ENCODE peak calls at places on chromosomes 4 and X, in seven cellular contexts. One of them, this sample, is unnamed.

GRCh38 chr4:139790291-139790690 is 124.7 kb downstream of the MGST2 start:
- DNase-seq in A549: no peak
- DNase-seq in left ventricle myocardium inferior: no peak
- DNase-seq in NB4: no peak
- DNase-seq in lower leg skin: no peak
- DNase-seq in fibroblast of mammary gland: no peak
- DNase-seq in choroid plexus epithelial cell: no peak
- DNase-seq in this sample: no peak

GRCh38 chr4:57110635-57111546 is 706 bp upstream of the IGFBP7 start:
- DNase-seq in A549: no peak
- DNase-seq in left ventricle myocardium inferior: peak; percentile 48
- DNase-seq in NB4: peak; percentile 99
- DNase-seq in lower leg skin: peak; percentile 87
- DNase-seq in fibroblast of mammary gland: peak; percentile 57
- DNase-seq in choroid plexus epithelial cell: peak; percentile 83
- DNase-seq in this sample: peak; percentile 60

GRCh38 chr4:5956285-5957021 is 61.8 kb downstream of the C4orf50 start:
- DNase-seq in A549: no peak
- DNase-seq in left ventricle myocardium inferior: no peak
- DNase-seq in NB4: no peak
- DNase-seq in lower leg skin: peak; percentile 68
- DNase-seq in fibroblast of mammary gland: no peak
- DNase-seq in choroid plexus epithelial cell: no peak
- DNase-seq in this sample: no peak

GRCh38 chrX:130118396-130118795 is 8.1 kb upstream of the ELF4 start:
- DNase-seq in A549: peak; percentile 43
- DNase-seq in left ventricle myocardium inferior: no peak
- DNase-seq in NB4: no peak
- DNase-seq in lower leg skin: no peak
- DNase-seq in fibroblast of mammary gland: peak; percentile 80
- DNase-seq in choroid plexus epithelial cell: peak; percentile 89
- DNase-seq in this sample: no peak

GRCh38 chrX:47283015-47283771 is 50.4 kb downstream of the USP11 start:
- DNase-seq in A549: no peak
- DNase-seq in left ventricle myocardium inferior: no peak
- DNase-seq in NB4: peak; percentile 75
- DNase-seq in lower leg skin: no peak
- DNase-seq in fibroblast of mammary gland: peak; percentile 71
- DNase-seq in choroid plexus epithelial cell: peak; percentile 56
- DNase-seq in this sample: no peak

GRCh38 chr4:124053872-124054538 is 657.4 kb downstream of the SPRY1 start:
- DNase-seq in A549: no peak
- DNase-seq in left ventricle myocardium inferior: no peak
- DNase-seq in NB4: no peak
- DNase-seq in lower leg skin: no peak
- DNase-seq in fibroblast of mammary gland: no peak
- DNase-seq in choroid plexus epithelial cell: peak; percentile 43
- DNase-seq in this sample: no peak

GRCh38 chr4:148986951-148987350 is 544.7 kb upstream of the NR3C2 start:
- DNase-seq in A549: no peak
- DNase-seq in left ventricle myocardium inferior: no peak
- DNase-seq in NB4: no peak
- DNase-seq in lower leg skin: no peak
- DNase-seq in fibroblast of mammary gland: no peak
- DNase-seq in choroid plexus epithelial cell: no peak
- DNase-seq in this sample: no peak

GRCh38 chr4:13178621-13179020 is 305.5 kb downstream of the RAB28 start:
- DNase-seq in A549: no peak
- DNase-seq in left ventricle myocardium inferior: no peak
- DNase-seq in NB4: no peak
- DNase-seq in lower leg skin: no peak
- DNase-seq in fibroblast of mammary gland: no peak
- DNase-seq in choroid plexus epithelial cell: no peak
- DNase-seq in this sample: no peak

GRCh38 chr4:118746251-118746919 is 61.2 kb downstream of the METTL14 start:
- DNase-seq in A549: no peak
- DNase-seq in left ventricle myocardium inferior: peak; percentile 33
- DNase-seq in NB4: no peak
- DNase-seq in lower leg skin: no peak
- DNase-seq in fibroblast of mammary gland: no peak
- DNase-seq in choroid plexus epithelial cell: no peak
- DNase-seq in this sample: no peak

GRCh38 chrX:43676960-43677582 is 21.0 kb downstream of the MAOA start:
- DNase-seq in A549: peak; percentile 58
- DNase-seq in left ventricle myocardium inferior: no peak
- DNase-seq in NB4: no peak
- DNase-seq in lower leg skin: no peak
- DNase-seq in fibroblast of mammary gland: no peak
- DNase-seq in choroid plexus epithelial cell: peak; percentile 84
- DNase-seq in this sample: no peak

GRCh38 chrX:40570346-40571093 is 10.2 kb upstream of the ATP6AP2 start:
- DNase-seq in A549: no peak
- DNase-seq in left ventricle myocardium inferior: no peak
- DNase-seq in NB4: peak; percentile 73
- DNase-seq in lower leg skin: peak; percentile 70
- DNase-seq in fibroblast of mammary gland: no peak
- DNase-seq in choroid plexus epithelial cell: no peak
- DNase-seq in this sample: peak; percentile 33

GRCh38 chrX:119398974-119399771 is at the start of gene SLC25A43:
- DNase-seq in A549: peak; percentile 44
- DNase-seq in left ventricle myocardium inferior: peak; percentile 31
- DNase-seq in NB4: peak; percentile 77
- DNase-seq in lower leg skin: peak; percentile 88
- DNase-seq in fibroblast of mammary gland: peak; percentile 20
- DNase-seq in choroid plexus epithelial cell: no peak
- DNase-seq in this sample: peak; percentile 86

GRCh38 chr4:40283413-40283812 is 51.7 kb upstream of the CHRNA9 start:
- DNase-seq in A549: no peak
- DNase-seq in left ventricle myocardium inferior: no peak
- DNase-seq in NB4: no peak
- DNase-seq in lower leg skin: no peak
- DNase-seq in fibroblast of mammary gland: no peak
- DNase-seq in choroid plexus epithelial cell: no peak
- DNase-seq in this sample: no peak

GRCh38 chr4:158020175-158020574 is 152.7 kb downstream of the GASK1B start:
- DNase-seq in A549: peak; percentile 53
- DNase-seq in left ventricle myocardium inferior: no peak
- DNase-seq in NB4: no peak
- DNase-seq in lower leg skin: peak; percentile 83
- DNase-seq in fibroblast of mammary gland: peak; percentile 95
- DNase-seq in choroid plexus epithelial cell: peak; percentile 96
- DNase-seq in this sample: no peak

GRCh38 chrX:136850441-136851175 is 29.9 kb downstream of the RBMX start:
- DNase-seq in A549: no peak
- DNase-seq in left ventricle myocardium inferior: no peak
- DNase-seq in NB4: peak; percentile 63
- DNase-seq in lower leg skin: no peak
- DNase-seq in fibroblast of mammary gland: peak; percentile 33
- DNase-seq in choroid plexus epithelial cell: peak; percentile 63
- DNase-seq in this sample: no peak

GRCh38 chr4:75823812-75824211 is 78.4 kb downstream of the PPEF2 start:
- DNase-seq in A549: no peak
- DNase-seq in left ventricle myocardium inferior: no peak
- DNase-seq in NB4: no peak
- DNase-seq in lower leg skin: no peak
- DNase-seq in fibroblast of mammary gland: no peak
- DNase-seq in choroid plexus epithelial cell: no peak
- DNase-seq in this sample: no peak

GRCh38 chrX:22141061-22141460 is 108.9 kb downstream of the PHEX start:
- DNase-seq in A549: no peak
- DNase-seq in left ventricle myocardium inferior: no peak
- DNase-seq in NB4: no peak
- DNase-seq in lower leg skin: no peak
- DNase-seq in fibroblast of mammary gland: peak; percentile 21
- DNase-seq in choroid plexus epithelial cell: no peak
- DNase-seq in this sample: no peak

GRCh38 chrX:29661290-29661689 is 554.1 kb upstream of the MAGEB2 start:
- DNase-seq in A549: peak; percentile 9
- DNase-seq in left ventricle myocardium inferior: no peak
- DNase-seq in NB4: no peak
- DNase-seq in lower leg skin: no peak
- DNase-seq in fibroblast of mammary gland: peak; percentile 37
- DNase-seq in choroid plexus epithelial cell: peak; percentile 58
- DNase-seq in this sample: no peak

GRCh38 chr4:53863731-53864130 is 200.7 kb downstream of the CHIC2 start:
- DNase-seq in A549: no peak
- DNase-seq in left ventricle myocardium inferior: peak; percentile 22
- DNase-seq in NB4: no peak
- DNase-seq in lower leg skin: no peak
- DNase-seq in fibroblast of mammary gland: peak; percentile 55
- DNase-seq in choroid plexus epithelial cell: no peak
- DNase-seq in this sample: no peak

GRCh38 chr4:156941940-156942548 is 29.6 kb downstream of the PDGFC start:
- DNase-seq in A549: peak; percentile 78
- DNase-seq in left ventricle myocardium inferior: no peak
- DNase-seq in NB4: no peak
- DNase-seq in lower leg skin: no peak
- DNase-seq in fibroblast of mammary gland: peak; percentile 80
- DNase-seq in choroid plexus epithelial cell: peak; percentile 98
- DNase-seq in this sample: no peak

GRCh38 chrX:147565239-147565638 is 346.5 kb upstream of the FMR1 start:
- DNase-seq in A549: no peak
- DNase-seq in left ventricle myocardium inferior: no peak
- DNase-seq in NB4: no peak
- DNase-seq in lower leg skin: no peak
- DNase-seq in fibroblast of mammary gland: peak; percentile 6
- DNase-seq in choroid plexus epithelial cell: no peak
- DNase-seq in this sample: no peak

GRCh38 chr4:158588777-158589176 is 67.1 kb downstream of the RXFP1 start:
- DNase-seq in A549: no peak
- DNase-seq in left ventricle myocardium inferior: no peak
- DNase-seq in NB4: no peak
- DNase-seq in lower leg skin: no peak
- DNase-seq in fibroblast of mammary gland: no peak
- DNase-seq in choroid plexus epithelial cell: peak; percentile 35
- DNase-seq in this sample: no peak

GRCh38 chrX:138748480-138748879 is 37.0 kb upstream of the FGF13 start:
- DNase-seq in A549: peak; percentile 3
- DNase-seq in left ventricle myocardium inferior: no peak
- DNase-seq in NB4: peak; percentile 28
- DNase-seq in lower leg skin: no peak
- DNase-seq in fibroblast of mammary gland: peak; percentile 36
- DNase-seq in choroid plexus epithelial cell: peak; percentile 10
- DNase-seq in this sample: no peak

DNA sequence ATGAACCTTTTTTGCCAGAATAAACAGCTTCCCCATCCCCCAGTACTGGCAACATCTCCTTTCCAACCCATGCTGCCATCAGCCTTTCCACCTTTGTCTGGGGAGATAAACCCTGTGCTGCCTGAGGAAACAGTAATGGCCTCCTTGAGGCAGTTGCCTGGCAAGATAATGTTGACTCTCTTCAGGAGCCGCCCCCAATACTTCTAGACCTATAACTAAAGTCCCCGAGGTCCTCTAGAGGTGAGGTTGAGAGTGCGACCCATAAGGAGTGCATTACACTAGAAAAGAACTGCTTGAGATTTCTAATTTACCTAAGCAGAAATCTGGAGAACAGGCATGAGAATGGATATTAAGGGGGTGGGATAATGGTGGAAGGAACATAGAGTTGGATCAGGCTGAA is 963.2 kb upstream of the PCDH7 start:
- DNase-seq in A549: peak; percentile 0
- DNase-seq in left ventricle myocardium inferior: no peak
- DNase-seq in NB4: no peak
- DNase-seq in lower leg skin: no peak
- DNase-seq in fibroblast of mammary gland: no peak
- DNase-seq in choroid plexus epithelial cell: no peak
- DNase-seq in this sample: no peak
- TF ChIP-seq CTCF in A549: no peak
- TF ChIP-seq CTCF in left ventricle myocardium inferior: no peak
- TF ChIP-seq CTCF in NB4: no peak
- TF ChIP-seq CTCF in lower leg skin: no peak
- TF ChIP-seq CTCF in fibroblast of mammary gland: no peak
- TF ChIP-seq CTCF in choroid plexus epithelial cell: no peak
- TF ChIP-seq CTCF in this sample: no peak

DNA sequence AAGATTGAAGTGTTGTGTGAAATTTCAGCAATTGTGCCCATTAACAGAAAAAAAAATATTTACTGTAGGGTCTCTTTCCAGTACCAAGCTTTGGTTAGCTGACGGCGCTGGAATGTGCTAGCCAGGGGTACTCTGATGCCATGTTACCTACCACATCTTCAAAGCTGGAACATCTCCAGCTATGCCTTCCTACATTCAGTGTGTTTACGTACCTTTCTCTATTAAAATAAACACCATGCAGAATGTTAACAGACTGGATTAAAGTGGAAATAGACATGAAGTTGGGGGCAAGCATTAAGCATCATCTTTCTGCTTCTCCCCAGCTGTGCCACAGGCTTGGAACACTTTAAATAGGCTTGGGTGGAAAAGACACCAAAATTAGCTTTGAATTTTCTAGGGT is 65.9 kb downstream of the USP38 start:
- DNase-seq in A549: no peak
- DNase-seq in left ventricle myocardium inferior: no peak
- DNase-seq in NB4: no peak
- DNase-seq in lower leg skin: no peak
- DNase-seq in fibroblast of mammary gland: no peak
- DNase-seq in choroid plexus epithelial cell: no peak
- DNase-seq in this sample: no peak
- TF ChIP-seq CTCF in A549: no peak
- TF ChIP-seq CTCF in left ventricle myocardium inferior: no peak
- TF ChIP-seq CTCF in NB4: no peak
- TF ChIP-seq CTCF in lower leg skin: no peak
- TF ChIP-seq CTCF in fibroblast of mammary gland: no peak
- TF ChIP-seq CTCF in choroid plexus epithelial cell: no peak
- TF ChIP-seq CTCF in this sample: no peak

DNA sequence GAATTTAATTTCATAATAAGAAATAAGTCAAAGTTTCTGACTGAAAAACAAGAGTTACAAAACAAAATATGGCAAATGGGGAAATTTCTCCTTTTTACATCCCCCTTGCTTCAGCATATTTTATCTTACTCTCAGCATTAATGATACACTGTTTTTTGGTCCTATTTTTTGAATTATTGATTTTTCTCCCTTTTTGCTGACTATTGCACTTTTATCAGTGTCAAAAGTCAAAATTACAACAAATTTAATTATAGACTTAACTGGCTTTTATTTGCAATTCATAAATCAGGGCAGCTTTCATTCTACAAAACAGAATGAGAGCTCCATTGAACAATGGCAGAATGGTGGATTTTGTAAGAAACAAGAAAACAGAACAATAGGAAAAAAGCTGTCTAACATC is 901.9 kb downstream of the FAT4 start:
- DNase-seq in A549: no peak
- DNase-seq in left ventricle myocardium inferior: no peak
- DNase-seq in NB4: no peak
- DNase-seq in lower leg skin: no peak
- DNase-seq in fibroblast of mammary gland: no peak
- DNase-seq in choroid plexus epithelial cell: no peak
- DNase-seq in this sample: no peak
- TF ChIP-seq CTCF in A549: no peak
- TF ChIP-seq CTCF in left ventricle myocardium inferior: no peak
- TF ChIP-seq CTCF in NB4: no peak
- TF ChIP-seq CTCF in lower leg skin: no peak
- TF ChIP-seq CTCF in fibroblast of mammary gland: no peak
- TF ChIP-seq CTCF in choroid plexus epithelial cell: no peak
- TF ChIP-seq CTCF in this sample: no peak

DNA sequence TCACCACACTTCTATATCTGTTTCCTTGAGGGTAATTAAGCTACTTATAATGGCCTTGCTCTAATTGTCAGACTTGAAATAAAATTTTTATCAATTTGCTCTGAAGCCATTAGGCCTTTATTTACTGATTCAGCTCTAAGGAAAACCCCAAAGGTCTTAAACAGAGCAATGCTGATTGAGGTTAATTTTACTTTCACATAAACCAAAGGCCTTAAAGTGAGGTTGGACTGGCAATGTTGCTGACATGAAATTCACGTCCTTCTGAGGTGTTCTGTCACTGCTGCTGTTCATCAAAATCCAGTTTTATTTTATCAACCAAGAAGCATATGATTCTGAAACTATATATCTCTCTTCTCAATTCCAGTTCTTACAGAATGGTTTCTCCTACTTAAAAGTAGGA is 21.7 kb upstream of the GPRIN3 start:
- DNase-seq in A549: no peak
- DNase-seq in left ventricle myocardium inferior: no peak
- DNase-seq in NB4: no peak
- DNase-seq in lower leg skin: no peak
- DNase-seq in fibroblast of mammary gland: no peak
- DNase-seq in choroid plexus epithelial cell: no peak
- DNase-seq in this sample: no peak
- TF ChIP-seq CTCF in A549: no peak
- TF ChIP-seq CTCF in left ventricle myocardium inferior: no peak
- TF ChIP-seq CTCF in NB4: no peak
- TF ChIP-seq CTCF in lower leg skin: no peak
- TF ChIP-seq CTCF in fibroblast of mammary gland: no peak
- TF ChIP-seq CTCF in choroid plexus epithelial cell: no peak
- TF ChIP-seq CTCF in this sample: no peak

This sample was measured in GM13977.